ENCODE peak calls at places on chromosomes 16 and 17, in six cellular contexts. H, I, W, L, R and J are unnamed samples.

GRCh38 chr16:35533683-35534082 is 2074.3 kb downstream of the TP53TG3F start:
- DNase-seq in H (no peak), I (no peak), W (no peak), L (no peak), R (no peak), J (peak)

GRCh38 chr17:8922451-8922850 is 43.1 kb downstream of the PIK3R5 start:
- DNase-seq in H (peak), I (peak), W (no peak), L (no peak), R (no peak), J (peak)

GRCh38 chr17:79127534-79128135 is 53.0 kb downstream of the ENGASE start:
- DNase-seq in H (no peak), I (no peak), W (no peak), L (no peak), R (no peak), J (no peak)

GRCh38 chr16:11632455-11632921 is 35.8 kb upstream of the SNN start:
- DNase-seq in H (peak), I (peak), W (no peak), L (no peak), R (no peak), J (peak)

GRCh38 chr17:50144845-50145531 is 5.5 kb downstream of the PPP1R9B start:
- DNase-seq in H (no peak), I (no peak), W (no peak), L (no peak), R (no peak), J (peak)

GRCh38 chr17:63764701-63765100 is 8.7 kb downstream of the CCDC47 start:
- DNase-seq in H (no peak), I (no peak), W (no peak), L (no peak), R (no peak), J (no peak)

GRCh38 chr17:28960256-28961106 is 9.2 kb upstream of the PHF12 start:
- DNase-seq in H (no peak), I (no peak), W (no peak), L (no peak), R (no peak), J (no peak)

GRCh38 chr16:8781797-8782196 is 15.6 kb downstream of the TMEM186 start:
- DNase-seq in H (no peak), I (no peak), W (no peak), L (no peak), R (no peak), J (no peak)